ENCODE peak calls at places on chromosomes 2 and 18, in ten cellular contexts. J is Caki2; I is mesenteric fat pad; S is endothelial cell; D is SK-MEL-5; H is PC-3; G is ACHN; P is M059J; B is heart left ventricle; X is activated CD4-positive, alpha-beta T cell treated with anti-CD3 and anti-CD28 coated beads, Interleukin-2, amount 50 U/mL, for 4 hours. O is an unnamed sample.

GRCh38 chr2:173571021-173571821 is 216.5 kb downstream of the CDCA7 start:
- DNase-seq in J (peak; percentile 50), I (no peak), S (peak; percentile 11), D (peak; percentile 37), H (peak; percentile 77), G (peak; percentile 65), P (peak; percentile 53), B (no peak), X (no peak), O (no peak)

GRCh38 chr2:44430340-44430739 is 68.6 kb downstream of the CAMKMT start:
- DNase-seq in J (no peak), I (no peak), S (no peak), D (no peak), H (no peak), G (no peak), P (no peak), B (no peak), X (no peak), O (peak; percentile 20)

GRCh38 chr2:111213877-111214276 is 93.2 kb downstream of the BCL2L11 start:
- DNase-seq in J (no peak), I (no peak), S (no peak), D (no peak), H (no peak), G (no peak), P (no peak), B (no peak), X (no peak), O (no peak)

GRCh38 chr18:23725827-23726661 is 36.8 kb downstream of the LAMA3 start:
- DNase-seq in J (no peak), I (no peak), S (no peak), D (no peak), H (no peak), G (no peak), P (no peak), B (no peak), X (no peak), O (no peak)

GRCh38 chr2:11393711-11394236 is 49.3 kb upstream of the ROCK2 start:
- DNase-seq in J (no peak), I (no peak), S (no peak), D (no peak), H (no peak), G (no peak), P (no peak), B (no peak), X (no peak), O (no peak)

GRCh38 chr2:222548997-222549396 is 106.9 kb downstream of the FARSB start:
- DNase-seq in J (no peak), I (no peak), S (no peak), D (no peak), H (no peak), G (no peak), P (peak; percentile 9), B (no peak), X (no peak), O (peak; percentile 33)

GRCh38 chr2:24702800-24703199 is 90.4 kb downstream of the PTRHD1 start:
- DNase-seq in J (peak; percentile 60), I (no peak), S (no peak), D (no peak), H (peak; percentile 93), G (peak; percentile 10), P (peak; percentile 93), B (no peak), X (no peak), O (no peak)

GRCh38 chr2:33678447-33678846 is 79.3 kb upstream of the FAM98A start:
- DNase-seq in J (peak; percentile 30), I (no peak), S (no peak), D (no peak), H (no peak), G (no peak), P (no peak), B (no peak), X (no peak), O (no peak)

GRCh38 chr2:43890855-43891254 is 52.1 kb downstream of the ABCG8 start:
- DNase-seq in J (no peak), I (no peak), S (no peak), D (no peak), H (no peak), G (no peak), P (peak; percentile 21), B (no peak), X (no peak), O (no peak)

GRCh38 chr18:69230204-69230603 is 170.5 kb upstream of the DOK6 start:
- DNase-seq in J (no peak), I (no peak), S (no peak), D (no peak), H (no peak), G (no peak), P (no peak), B (no peak), X (no peak), O (peak; percentile 11)

GRCh38 chr18:47557160-47557559 is 305.7 kb upstream of the SKOR2 start:
- DNase-seq in J (no peak), I (no peak), S (no peak), D (no peak), H (no peak), G (no peak), P (no peak), B (no peak), X (no peak), O (no peak)

GRCh38 chr2:140643761-140644187 is 1487.0 kb downstream of the LRP1B start:
- DNase-seq in J (peak; percentile 23), I (no peak), S (no peak), D (no peak), H (peak; percentile 71), G (peak; percentile 62), P (no peak), B (no peak), X (no peak), O (no peak)

GRCh38 chr2:66426250-66427064 is 8.5 kb upstream of the MEIS1 start:
- DNase-seq in J (no peak), I (no peak), S (peak; percentile 18), D (no peak), H (no peak), G (no peak), P (no peak), B (peak; percentile 23), X (no peak), O (no peak)

GRCh38 chr18:44848931-44849330 is 168.2 kb downstream of the SETBP1 start:
- DNase-seq in J (no peak), I (no peak), S (no peak), D (no peak), H (no peak), G (no peak), P (no peak), B (no peak), X (no peak), O (no peak)

GRCh38 chr2:37417321-37417720 is 72.9 kb downstream of the QPCT start:
- DNase-seq in J (no peak), I (no peak), S (no peak), D (peak; percentile 69), H (no peak), G (no peak), P (peak; percentile 25), B (no peak), X (no peak), O (no peak)

GRCh38 chr2:45765847-45766254 is 114.4 kb downstream of the PRKCE start:
- DNase-seq in J (no peak), I (no peak), S (no peak), D (no peak), H (no peak), G (no peak), P (no peak), B (peak; percentile 41), X (no peak), O (no peak)

GRCh38 chr18:70354771-70355170 is 65.9 kb downstream of the SOCS6 start:
- DNase-seq in J (no peak), I (no peak), S (no peak), D (no peak), H (no peak), G (no peak), P (no peak), B (no peak), X (no peak), O (no peak)

GRCh38 chr2:111029135-111029927 is 91.4 kb upstream of the BCL2L11 start:
- DNase-seq in J (peak; percentile 68), I (no peak), S (no peak), D (peak; percentile 17), H (peak; percentile 60), G (peak; percentile 44), P (peak; percentile 10), B (no peak), X (no peak), O (peak; percentile 25)

GRCh38 chr18:13415736-13416135 is 197.2 kb downstream of the LDLRAD4 start:
- DNase-seq in J (no peak), I (no peak), S (no peak), D (no peak), H (no peak), G (no peak), P (no peak), B (no peak), X (no peak), O (no peak)

GRCh38 chr2:170121689-170122088 is 56.3 kb upstream of the MYO3B start:
- DNase-seq in J (no peak), I (no peak), S (no peak), D (no peak), H (no peak), G (no peak), P (no peak), B (no peak), X (no peak), O (no peak)

GRCh38 chr2:48016620-48017019 is 110.3 kb upstream of the FBXO11 start:
- DNase-seq in J (no peak), I (no peak), S (no peak), D (peak; percentile 53), H (peak; percentile 44), G (peak; percentile 10), P (no peak), B (no peak), X (no peak), O (peak; percentile 27)

GRCh38 chr2:110806053-110806452 is 73.7 kb downstream of the ACOXL start:
- DNase-seq in J (no peak), I (no peak), S (no peak), D (no peak), H (no peak), G (no peak), P (no peak), B (no peak), X (no peak), O (no peak)